ENCODE peak calls at places on chromosomes 13 and 19, in four cellular contexts. Y, F, U and I are unnamed samples.
A peak's percentile ranks its signal among the peaks of the same experiment; 100 is the strongest.

GRCh38 chr13:113458218-113459065 is 5.2 kb upstream of the ADPRHL1 start:
- DNase-seq in Y (no peak), F (no peak), U (peak; percentile 12), I (no peak)

GRCh38 chr13:31442605-31443004 is 242.8 kb downstream of the B3GLCT start:
- DNase-seq in Y (no peak), F (no peak), U (no peak), I (no peak)

GRCh38 chr19:48872884-48873475 is 759 bp downstream of the PPP1R15A start:
- DNase-seq in Y (peak; percentile 88), F (peak; percentile 90), U (peak; percentile 97), I (peak; percentile 94)

GRCh38 chr19:45515081-45515624 is 7.9 kb downstream of the VASP start:
- DNase-seq in Y (no peak), F (peak; percentile 64), U (no peak), I (no peak)

GRCh38 chr13:97339019-97339988 is 94.7 kb upstream of the RAP2A start:
- DNase-seq in Y (peak; percentile 79), F (peak; percentile 41), U (no peak), I (no peak)

GRCh38 chr13:37627428-37627827 is 28.9 kb upstream of the POSTN start:
- DNase-seq in Y (no peak), F (no peak), U (no peak), I (no peak)

GRCh38 chr13:73248711-73249580 is 190.1 kb downstream of the KLF5 start:
- DNase-seq in Y (peak; percentile 8), F (no peak), U (no peak), I (no peak)

GRCh38 chr13:70237131-70237530 is 128.9 kb upstream of the KLHL1 start:
- DNase-seq in Y (no peak), F (no peak), U (no peak), I (no peak)

GRCh38 chr19:46515879-46516350 is 20.2 kb upstream of the PNMA8B start:
- DNase-seq in Y (no peak), F (no peak), U (peak; percentile 89), I (no peak)

GRCh38 chr13:112767506-112768471 is 78.0 kb downstream of the ATP11A start:
- DNase-seq in Y (no peak), F (peak; percentile 52), U (no peak), I (peak; percentile 78)

GRCh38 chr19:49196527-49197240 is 39.1 kb downstream of the TRPM4 start:
- DNase-seq in Y (no peak), F (peak; percentile 59), U (no peak), I (peak; percentile 81)

GRCh38 chr13:84025828-84026227 is 143.6 kb upstream of the SLITRK1 start:
- DNase-seq in Y (no peak), F (no peak), U (no peak), I (no peak)

GRCh38 chr13:105979586-105979985 is 555.9 kb downstream of the EFNB2 start:
- DNase-seq in Y (no peak), F (peak; percentile 70), U (no peak), I (no peak)

GRCh38 chr19:51364200-51365106 is 1.7 kb downstream of the ETFB start:
- DNase-seq in Y (no peak), F (no peak), U (peak; percentile 50), I (no peak)

GRCh38 chr19:5578094-5578846 is 10.5 kb upstream of the TINCR start:
- DNase-seq in Y (peak; percentile 51), F (peak; percentile 73), U (peak; percentile 57), I (peak; percentile 59)

GRCh38 chr19:741506-742131 is 9.3 kb upstream of the MISP start:
- DNase-seq in Y (peak; percentile 13), F (no peak), U (peak; percentile 56), I (no peak)

GRCh38 chr19:12841094-12841493 is 2.8 kb downstream of the MAST1 start:
- DNase-seq in Y (no peak), F (no peak), U (no peak), I (peak; percentile 80)
- TF ChIP-seq EP300 in Y (no peak), F (no peak), U (no peak), I (no peak)

GRCh38 chr13:71721117-71721516 is 145.9 kb downstream of the DACH1 start:
- DNase-seq in Y (no peak), F (no peak), U (no peak), I (no peak)

GRCh38 chr13:71718931-71719330 is 148.1 kb downstream of the DACH1 start:
- DNase-seq in Y (no peak), F (no peak), U (no peak), I (no peak)

GRCh38 chr13:71727036-71727435 is 140.0 kb downstream of the DACH1 start:
- DNase-seq in Y (no peak), F (no peak), U (no peak), I (no peak)

GRCh38 chr13:71722206-71722605 is 144.8 kb downstream of the DACH1 start:
- DNase-seq in Y (no peak), F (no peak), U (no peak), I (no peak)
- H3K4me3 ChIP-seq in Y (no peak overlapping the region), F (no peak overlapping the region), U (no peak overlapping the region), I (no peak overlapping the region)

GRCh38 chr19:39139305-39140194 is 14.0 kb downstream of the PAK4 start:
- DNase-seq in Y (no peak), F (no peak), U (no peak), I (no peak)
- TF ChIP-seq EP300 in Y (no peak), F (no peak), U (no peak), I (no peak)

DNA sequence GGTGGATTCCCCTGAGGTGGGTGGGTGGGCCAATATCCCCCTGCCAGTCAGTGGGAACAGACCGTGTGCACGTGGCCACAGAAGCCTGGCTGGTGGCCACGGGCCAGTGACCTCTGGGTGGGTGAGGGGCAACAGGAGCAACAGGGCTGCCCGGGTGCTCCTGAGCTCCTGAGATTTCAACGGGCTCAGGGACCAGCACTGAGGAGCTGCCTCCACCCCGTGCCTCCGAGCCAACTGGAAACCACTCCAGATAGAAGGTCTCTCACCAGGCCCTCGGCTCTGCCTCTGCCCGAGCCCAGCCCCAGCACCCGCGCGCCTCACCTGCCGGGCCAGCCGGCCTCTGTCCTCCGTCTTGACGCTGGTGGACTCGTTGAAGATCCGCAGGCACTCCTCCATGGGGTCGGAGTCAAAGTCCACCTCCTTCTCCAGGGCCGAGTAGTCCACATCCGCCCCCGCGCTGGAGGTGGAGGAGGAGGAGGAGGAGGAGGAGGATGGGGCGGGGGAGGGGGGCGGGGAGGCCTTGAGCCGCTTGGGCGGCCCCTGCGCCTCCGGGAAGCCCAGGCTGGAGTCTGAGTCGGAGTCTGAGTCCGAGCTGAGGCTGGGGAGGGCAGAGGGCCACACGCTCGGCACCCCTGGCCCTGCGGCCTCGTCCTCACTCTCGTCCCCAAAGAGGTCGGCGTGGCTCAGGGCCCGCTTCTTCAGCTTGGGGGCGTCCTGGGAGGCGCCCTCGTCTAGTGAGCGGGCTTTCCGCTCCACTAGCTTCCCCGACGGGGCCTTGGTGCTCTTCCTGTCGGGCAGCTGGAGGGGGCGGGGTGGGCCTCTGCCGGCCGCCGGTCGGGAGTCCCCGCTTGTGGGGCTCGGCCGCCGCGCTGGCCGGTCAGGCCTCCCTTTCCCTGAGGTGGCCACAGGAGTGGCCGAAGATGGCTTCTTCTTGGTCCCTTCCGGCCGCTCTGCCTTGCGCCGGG is 14.8 kb upstream of the ATP8B3 start:
- DNase-seq in Y (peak; percentile 84), F (no peak), U (no peak), I (no peak)
- H3K4me3 ChIP-seq in Y (no peak overlapping the region), F (no peak overlapping the region), U (no peak overlapping the region), I (no peak overlapping the region)

GRCh38 chr19:2782936-2783780 is at the start of gene SGTA:
- DNase-seq in Y (peak; percentile 98), F (peak; percentile 99), U (peak; percentile 94), I (peak; percentile 96)
- TF ChIP-seq EP300 in Y (peak; percentile 70), F (peak; percentile 28), U (no peak), I (no peak)